ENCODE peak calls at places on chromosome 16, in four cellular contexts. Q is GM20000, A is DMS153, V is iris pigment epithelial cell. S is an unnamed sample.
A peak's percentile ranks its signal among the peaks of the same experiment; 100 is the strongest.

GRCh38 chr16:2008009-2008526 is 1.6 kb downstream of the ZNF598 start:
- DNase-seq in Q (no peak), A (no peak), V (peak; percentile 57), S (peak; percentile 92)

GRCh38 chr16:68486671-68487495 is 38.6 kb upstream of the SMPD3 start:
- DNase-seq in Q (no peak), A (peak; percentile 93), V (no peak), S (no peak)

GRCh38 chr16:88804173-88804551 is 573 bp downstream of the CDT1 start:
- DNase-seq in Q (no peak), A (no peak), V (no peak), S (no peak)

GRCh38 chr16:1523581-1524245 is 9.8 kb upstream of the TMEM204 start:
- DNase-seq in Q (no peak), A (no peak), V (no peak), S (no peak)

GRCh38 chr16:85437161-85438052 is 175.7 kb upstream of the GSE1 start:
- DNase-seq in Q (no peak), A (peak; percentile 89), V (no peak), S (peak; percentile 52)

GRCh38 chr16:18932243-18932997 is 6.2 kb upstream of the SMG1 start:
- DNase-seq in Q (no peak), A (no peak), V (peak; percentile 31), S (peak; percentile 5)

GRCh38 chr16:81686391-81687182 is 92.5 kb upstream of the PLCG2 start:
- DNase-seq in Q (no peak), A (no peak), V (peak; percentile 17), S (peak; percentile 87)

GRCh38 chr16:87860553-87861299 is 8.6 kb downstream of the SLC7A5 start:
- DNase-seq in Q (no peak), A (no peak), V (peak; percentile 76), S (peak; percentile 54)

GRCh38 chr16:81923296-81923695 is 88.0 kb downstream of the SDR42E1 start:
- DNase-seq in Q (no peak), A (no peak), V (no peak), S (no peak)

GRCh38 chr16:89197633-89198416 is 2.5 kb downstream of the SLC22A31 start:
- DNase-seq in Q (no peak), A (no peak), V (no peak), S (no peak)

GRCh38 chr16:1206326-1206725 is 18.7 kb downstream of the TPSG1 start:
- DNase-seq in Q (no peak), A (no peak), V (no peak), S (no peak)

GRCh38 chr16:47043970-47044684 is 70.7 kb upstream of the DNAJA2 start:
- DNase-seq in Q (no peak), A (no peak), V (no peak), S (no peak)

GRCh38 chr16:15682105-15682570 is 32.1 kb downstream of the NDE1 start:
- DNase-seq in Q (no peak), A (no peak), V (peak; percentile 86), S (peak; percentile 78)

GRCh38 chr16:11602321-11602720 is 15.6 kb upstream of the LITAF start:
- DNase-seq in Q (no peak), A (peak; percentile 96), V (no peak), S (no peak)

GRCh38 chr16:4966736-4967453 is 8.8 kb downstream of the SEC14L5 start:
- DNase-seq in Q (no peak), A (no peak), V (no peak), S (no peak)

GRCh38 chr16:89562939-89563338 is 2.5 kb downstream of the RPL13 start:
- DNase-seq in Q (no peak), A (no peak), V (no peak), S (no peak)